ENCODE peak calls at places on chromosomes 11 and 22, in nine cellular contexts. One of them, this sample, is unnamed.

GRCh38 chr11:12048936-12049790 is 40.7 kb upstream of the DKK3 start:
- DNase-seq in HuH-7.5: no peak
- DNase-seq in RWPE1: no peak
- DNase-seq in activated effector memory CD4-positive, alpha-beta T cell treated with anti-CD3 and anti-CD28 coated beads, Interleukin-2, amount 50 U/mL, for 16 hours: no peak
- DNase-seq in T-helper 17 cell: no peak
- DNase-seq in NCI-H446: no peak
- DNase-seq in activated T-cell treated with anti-CD3 and anti-CD28 coated beads, Interleukin-2, amount 50 U/mL, for 24 hours: no peak
- DNase-seq in HL-60: no peak
- DNase-seq in epithelial cell of esophagus: peak
- DNase-seq in this sample: no peak

GRCh38 chr11:118398797-118399564 is 2.4 kb upstream of the ATP5MG start:
- DNase-seq in HuH-7.5: no peak
- DNase-seq in RWPE1: no peak
- DNase-seq in activated effector memory CD4-positive, alpha-beta T cell treated with anti-CD3 and anti-CD28 coated beads, Interleukin-2, amount 50 U/mL, for 16 hours: peak
- DNase-seq in T-helper 17 cell: peak
- DNase-seq in NCI-H446: no peak
- DNase-seq in activated T-cell treated with anti-CD3 and anti-CD28 coated beads, Interleukin-2, amount 50 U/mL, for 24 hours: no peak
- DNase-seq in HL-60: no peak
- DNase-seq in epithelial cell of esophagus: peak
- DNase-seq in this sample: no peak

GRCh38 chr22:39336411-39336810 is 13.4 kb upstream of the SYNGR1 start:
- DNase-seq in HuH-7.5: no peak
- DNase-seq in RWPE1: no peak
- DNase-seq in activated effector memory CD4-positive, alpha-beta T cell treated with anti-CD3 and anti-CD28 coated beads, Interleukin-2, amount 50 U/mL, for 16 hours: no peak
- DNase-seq in T-helper 17 cell: no peak
- DNase-seq in NCI-H446: no peak
- DNase-seq in activated T-cell treated with anti-CD3 and anti-CD28 coated beads, Interleukin-2, amount 50 U/mL, for 24 hours: no peak
- DNase-seq in HL-60: no peak
- DNase-seq in epithelial cell of esophagus: no peak
- DNase-seq in this sample: no peak

GRCh38 chr11:33920838-33921613 is 29.1 kb upstream of the LMO2 start:
- DNase-seq in HuH-7.5: no peak
- DNase-seq in RWPE1: no peak
- DNase-seq in activated effector memory CD4-positive, alpha-beta T cell treated with anti-CD3 and anti-CD28 coated beads, Interleukin-2, amount 50 U/mL, for 16 hours: no peak
- DNase-seq in T-helper 17 cell: no peak
- DNase-seq in NCI-H446: no peak
- DNase-seq in activated T-cell treated with anti-CD3 and anti-CD28 coated beads, Interleukin-2, amount 50 U/mL, for 24 hours: no peak
- DNase-seq in HL-60: no peak
- DNase-seq in epithelial cell of esophagus: no peak
- DNase-seq in this sample: no peak

GRCh38 chr11:69220581-69221051 is 64.9 kb downstream of the SMIM38 start:
- DNase-seq in HuH-7.5: no peak
- DNase-seq in RWPE1: no peak
- DNase-seq in activated effector memory CD4-positive, alpha-beta T cell treated with anti-CD3 and anti-CD28 coated beads, Interleukin-2, amount 50 U/mL, for 16 hours: peak
- DNase-seq in T-helper 17 cell: no peak
- DNase-seq in NCI-H446: no peak
- DNase-seq in activated T-cell treated with anti-CD3 and anti-CD28 coated beads, Interleukin-2, amount 50 U/mL, for 24 hours: peak
- DNase-seq in HL-60: no peak
- DNase-seq in epithelial cell of esophagus: peak
- DNase-seq in this sample: peak

GRCh38 chr11:76604081-76604601 is 66.4 kb downstream of the LRRC32 start:
- DNase-seq in HuH-7.5: no peak
- DNase-seq in RWPE1: no peak
- DNase-seq in activated effector memory CD4-positive, alpha-beta T cell treated with anti-CD3 and anti-CD28 coated beads, Interleukin-2, amount 50 U/mL, for 16 hours: no peak
- DNase-seq in T-helper 17 cell: no peak
- DNase-seq in NCI-H446: no peak
- DNase-seq in activated T-cell treated with anti-CD3 and anti-CD28 coated beads, Interleukin-2, amount 50 U/mL, for 24 hours: no peak
- DNase-seq in HL-60: no peak
- DNase-seq in epithelial cell of esophagus: no peak
- DNase-seq in this sample: no peak

GRCh38 chr11:111173221-111173620 is 72.3 kb upstream of the POU2AF2 start:
- DNase-seq in HuH-7.5: no peak
- DNase-seq in RWPE1: no peak
- DNase-seq in activated effector memory CD4-positive, alpha-beta T cell treated with anti-CD3 and anti-CD28 coated beads, Interleukin-2, amount 50 U/mL, for 16 hours: no peak
- DNase-seq in T-helper 17 cell: no peak
- DNase-seq in NCI-H446: no peak
- DNase-seq in activated T-cell treated with anti-CD3 and anti-CD28 coated beads, Interleukin-2, amount 50 U/mL, for 24 hours: no peak
- DNase-seq in HL-60: no peak
- DNase-seq in epithelial cell of esophagus: no peak
- DNase-seq in this sample: no peak

GRCh38 chr11:75667831-75668507 is 869 bp downstream of the MAP6 start:
- DNase-seq in HuH-7.5: peak
- DNase-seq in RWPE1: peak
- DNase-seq in activated effector memory CD4-positive, alpha-beta T cell treated with anti-CD3 and anti-CD28 coated beads, Interleukin-2, amount 50 U/mL, for 16 hours: peak
- DNase-seq in T-helper 17 cell: no peak
- DNase-seq in NCI-H446: peak
- DNase-seq in activated T-cell treated with anti-CD3 and anti-CD28 coated beads, Interleukin-2, amount 50 U/mL, for 24 hours: peak
- DNase-seq in HL-60: peak
- DNase-seq in epithelial cell of esophagus: peak
- DNase-seq in this sample: peak

GRCh38 chr11:67548555-67549110 is 25.4 kb upstream of the CABP2 start:
- DNase-seq in HuH-7.5: peak
- DNase-seq in RWPE1: no peak
- DNase-seq in activated effector memory CD4-positive, alpha-beta T cell treated with anti-CD3 and anti-CD28 coated beads, Interleukin-2, amount 50 U/mL, for 16 hours: no peak
- DNase-seq in T-helper 17 cell: no peak
- DNase-seq in NCI-H446: no peak
- DNase-seq in activated T-cell treated with anti-CD3 and anti-CD28 coated beads, Interleukin-2, amount 50 U/mL, for 24 hours: no peak
- DNase-seq in HL-60: no peak
- DNase-seq in epithelial cell of esophagus: no peak
- DNase-seq in this sample: peak

GRCh38 chr11:67375320-67376021 is 2.1 kb upstream of the CLCF1 start:
- DNase-seq in HuH-7.5: no peak
- DNase-seq in RWPE1: no peak
- DNase-seq in activated effector memory CD4-positive, alpha-beta T cell treated with anti-CD3 and anti-CD28 coated beads, Interleukin-2, amount 50 U/mL, for 16 hours: no peak
- DNase-seq in T-helper 17 cell: no peak
- DNase-seq in NCI-H446: no peak
- DNase-seq in activated T-cell treated with anti-CD3 and anti-CD28 coated beads, Interleukin-2, amount 50 U/mL, for 24 hours: no peak
- DNase-seq in HL-60: no peak
- DNase-seq in epithelial cell of esophagus: no peak
- DNase-seq in this sample: no peak

GRCh38 chr11:34250732-34251639 is 106.8 kb downstream of the ABTB2 start:
- DNase-seq in HuH-7.5: no peak
- DNase-seq in RWPE1: peak
- DNase-seq in activated effector memory CD4-positive, alpha-beta T cell treated with anti-CD3 and anti-CD28 coated beads, Interleukin-2, amount 50 U/mL, for 16 hours: peak
- DNase-seq in T-helper 17 cell: peak
- DNase-seq in NCI-H446: no peak
- DNase-seq in activated T-cell treated with anti-CD3 and anti-CD28 coated beads, Interleukin-2, amount 50 U/mL, for 24 hours: peak
- DNase-seq in HL-60: peak
- DNase-seq in epithelial cell of esophagus: peak
- DNase-seq in this sample: no peak

GRCh38 chr11:68541983-68542382 is 81.4 kb downstream of the PPP6R3 start:
- DNase-seq in HuH-7.5: no peak
- DNase-seq in RWPE1: no peak
- DNase-seq in activated effector memory CD4-positive, alpha-beta T cell treated with anti-CD3 and anti-CD28 coated beads, Interleukin-2, amount 50 U/mL, for 16 hours: no peak
- DNase-seq in T-helper 17 cell: no peak
- DNase-seq in NCI-H446: no peak
- DNase-seq in activated T-cell treated with anti-CD3 and anti-CD28 coated beads, Interleukin-2, amount 50 U/mL, for 24 hours: no peak
- DNase-seq in HL-60: no peak
- DNase-seq in epithelial cell of esophagus: no peak
- DNase-seq in this sample: no peak

GRCh38 chr11:86740628-86741488 is 59.5 kb upstream of the PRSS23 start:
- DNase-seq in HuH-7.5: peak
- DNase-seq in RWPE1: peak
- DNase-seq in activated effector memory CD4-positive, alpha-beta T cell treated with anti-CD3 and anti-CD28 coated beads, Interleukin-2, amount 50 U/mL, for 16 hours: no peak
- DNase-seq in T-helper 17 cell: no peak
- DNase-seq in NCI-H446: no peak
- DNase-seq in activated T-cell treated with anti-CD3 and anti-CD28 coated beads, Interleukin-2, amount 50 U/mL, for 24 hours: no peak
- DNase-seq in HL-60: peak
- DNase-seq in epithelial cell of esophagus: peak
- DNase-seq in this sample: peak

GRCh38 chr22:20549232-20549841 is 41.9 kb downstream of the MED15 start:
- DNase-seq in HuH-7.5: no peak
- DNase-seq in RWPE1: no peak
- DNase-seq in activated effector memory CD4-positive, alpha-beta T cell treated with anti-CD3 and anti-CD28 coated beads, Interleukin-2, amount 50 U/mL, for 16 hours: peak
- DNase-seq in T-helper 17 cell: peak
- DNase-seq in NCI-H446: no peak
- DNase-seq in activated T-cell treated with anti-CD3 and anti-CD28 coated beads, Interleukin-2, amount 50 U/mL, for 24 hours: peak
- DNase-seq in HL-60: no peak
- DNase-seq in epithelial cell of esophagus: no peak
- DNase-seq in this sample: peak

GRCh38 chr11:73157141-73158010 is 15.3 kb upstream of the FCHSD2 start:
- DNase-seq in HuH-7.5: no peak
- DNase-seq in RWPE1: no peak
- DNase-seq in activated effector memory CD4-positive, alpha-beta T cell treated with anti-CD3 and anti-CD28 coated beads, Interleukin-2, amount 50 U/mL, for 16 hours: peak
- DNase-seq in T-helper 17 cell: no peak
- DNase-seq in NCI-H446: no peak
- DNase-seq in activated T-cell treated with anti-CD3 and anti-CD28 coated beads, Interleukin-2, amount 50 U/mL, for 24 hours: no peak
- DNase-seq in HL-60: no peak
- DNase-seq in epithelial cell of esophagus: no peak
- DNase-seq in this sample: no peak

GRCh38 chr11:134069426-134069921 is 602 bp downstream of the JAM3 start:
- DNase-seq in HuH-7.5: no peak
- DNase-seq in RWPE1: no peak
- DNase-seq in activated effector memory CD4-positive, alpha-beta T cell treated with anti-CD3 and anti-CD28 coated beads, Interleukin-2, amount 50 U/mL, for 16 hours: no peak
- DNase-seq in T-helper 17 cell: no peak
- DNase-seq in NCI-H446: no peak
- DNase-seq in activated T-cell treated with anti-CD3 and anti-CD28 coated beads, Interleukin-2, amount 50 U/mL, for 24 hours: peak
- DNase-seq in HL-60: no peak
- DNase-seq in epithelial cell of esophagus: no peak
- DNase-seq in this sample: no peak

GRCh38 chr11:120532511-120533196 is 21.1 kb downstream of the GRIK4 start:
- DNase-seq in HuH-7.5: no peak
- DNase-seq in RWPE1: no peak
- DNase-seq in activated effector memory CD4-positive, alpha-beta T cell treated with anti-CD3 and anti-CD28 coated beads, Interleukin-2, amount 50 U/mL, for 16 hours: no peak
- DNase-seq in T-helper 17 cell: no peak
- DNase-seq in NCI-H446: no peak
- DNase-seq in activated T-cell treated with anti-CD3 and anti-CD28 coated beads, Interleukin-2, amount 50 U/mL, for 24 hours: no peak
- DNase-seq in HL-60: no peak
- DNase-seq in epithelial cell of esophagus: no peak
- DNase-seq in this sample: no peak

GRCh38 chr11:27309064-27309463 is 54.0 kb downstream of the CCDC34 start:
- DNase-seq in HuH-7.5: no peak
- DNase-seq in RWPE1: no peak
- DNase-seq in activated effector memory CD4-positive, alpha-beta T cell treated with anti-CD3 and anti-CD28 coated beads, Interleukin-2, amount 50 U/mL, for 16 hours: no peak
- DNase-seq in T-helper 17 cell: no peak
- DNase-seq in NCI-H446: no peak
- DNase-seq in activated T-cell treated with anti-CD3 and anti-CD28 coated beads, Interleukin-2, amount 50 U/mL, for 24 hours: no peak
- DNase-seq in HL-60: no peak
- DNase-seq in epithelial cell of esophagus: no peak
- DNase-seq in this sample: no peak

GRCh38 chr22:20239063-20239950 is 28.8 kb downstream of the RTN4R start:
- DNase-seq in HuH-7.5: no peak
- DNase-seq in RWPE1: no peak
- DNase-seq in activated effector memory CD4-positive, alpha-beta T cell treated with anti-CD3 and anti-CD28 coated beads, Interleukin-2, amount 50 U/mL, for 16 hours: no peak
- DNase-seq in T-helper 17 cell: no peak
- DNase-seq in NCI-H446: no peak
- DNase-seq in activated T-cell treated with anti-CD3 and anti-CD28 coated beads, Interleukin-2, amount 50 U/mL, for 24 hours: no peak
- DNase-seq in HL-60: no peak
- DNase-seq in epithelial cell of esophagus: no peak
- DNase-seq in this sample: no peak

GRCh38 chr11:65366340-65366773 is 11.8 kb downstream of the TIGD3 start:
- DNase-seq in HuH-7.5: peak
- DNase-seq in RWPE1: peak
- DNase-seq in activated effector memory CD4-positive, alpha-beta T cell treated with anti-CD3 and anti-CD28 coated beads, Interleukin-2, amount 50 U/mL, for 16 hours: no peak
- DNase-seq in T-helper 17 cell: no peak
- DNase-seq in NCI-H446: peak
- DNase-seq in activated T-cell treated with anti-CD3 and anti-CD28 coated beads, Interleukin-2, amount 50 U/mL, for 24 hours: no peak
- DNase-seq in HL-60: no peak
- DNase-seq in epithelial cell of esophagus: peak
- DNase-seq in this sample: no peak

GRCh38 chr22:19641254-19641982 is 72.9 kb upstream of the SEPTIN5 start:
- DNase-seq in HuH-7.5: peak
- DNase-seq in RWPE1: no peak
- DNase-seq in activated effector memory CD4-positive, alpha-beta T cell treated with anti-CD3 and anti-CD28 coated beads, Interleukin-2, amount 50 U/mL, for 16 hours: no peak
- DNase-seq in T-helper 17 cell: no peak
- DNase-seq in NCI-H446: no peak
- DNase-seq in activated T-cell treated with anti-CD3 and anti-CD28 coated beads, Interleukin-2, amount 50 U/mL, for 24 hours: no peak
- DNase-seq in HL-60: no peak
- DNase-seq in epithelial cell of esophagus: peak
- DNase-seq in this sample: no peak

GRCh38 chr11:119791047-119791446 is 62.0 kb upstream of the NECTIN1 start:
- DNase-seq in HuH-7.5: no peak
- DNase-seq in RWPE1: no peak
- DNase-seq in activated effector memory CD4-positive, alpha-beta T cell treated with anti-CD3 and anti-CD28 coated beads, Interleukin-2, amount 50 U/mL, for 16 hours: peak
- DNase-seq in T-helper 17 cell: no peak
- DNase-seq in NCI-H446: no peak
- DNase-seq in activated T-cell treated with anti-CD3 and anti-CD28 coated beads, Interleukin-2, amount 50 U/mL, for 24 hours: no peak
- DNase-seq in HL-60: no peak
- DNase-seq in epithelial cell of esophagus: no peak
- DNase-seq in this sample: peak

GRCh38 chr11:33633251-33634003 is 67.2 kb downstream of the C11orf91 start:
- DNase-seq in HuH-7.5: no peak
- DNase-seq in RWPE1: peak
- DNase-seq in activated effector memory CD4-positive, alpha-beta T cell treated with anti-CD3 and anti-CD28 coated beads, Interleukin-2, amount 50 U/mL, for 16 hours: no peak
- DNase-seq in T-helper 17 cell: no peak
- DNase-seq in NCI-H446: no peak
- DNase-seq in activated T-cell treated with anti-CD3 and anti-CD28 coated beads, Interleukin-2, amount 50 U/mL, for 24 hours: no peak
- DNase-seq in HL-60: no peak
- DNase-seq in epithelial cell of esophagus: peak
- DNase-seq in this sample: no peak

GRCh38 chr11:105763594-105763993 is 153.7 kb downstream of the GRIA4 start:
- DNase-seq in HuH-7.5: no peak
- DNase-seq in RWPE1: no peak
- DNase-seq in activated effector memory CD4-positive, alpha-beta T cell treated with anti-CD3 and anti-CD28 coated beads, Interleukin-2, amount 50 U/mL, for 16 hours: no peak
- DNase-seq in T-helper 17 cell: no peak
- DNase-seq in NCI-H446: no peak
- DNase-seq in activated T-cell treated with anti-CD3 and anti-CD28 coated beads, Interleukin-2, amount 50 U/mL, for 24 hours: no peak
- DNase-seq in HL-60: no peak
- DNase-seq in epithelial cell of esophagus: no peak
- DNase-seq in this sample: no peak

GRCh38 chr11:96472085-96472484 is 82.3 kb downstream of the JRKL start:
- DNase-seq in HuH-7.5: no peak
- DNase-seq in RWPE1: no peak
- DNase-seq in activated effector memory CD4-positive, alpha-beta T cell treated with anti-CD3 and anti-CD28 coated beads, Interleukin-2, amount 50 U/mL, for 16 hours: no peak
- DNase-seq in T-helper 17 cell: no peak
- DNase-seq in NCI-H446: no peak
- DNase-seq in activated T-cell treated with anti-CD3 and anti-CD28 coated beads, Interleukin-2, amount 50 U/mL, for 24 hours: no peak
- DNase-seq in HL-60: no peak
- DNase-seq in epithelial cell of esophagus: no peak
- DNase-seq in this sample: no peak

This sample was measured in right lobe of liver.